ENCODE peak calls at places on chromosomes 4 and X, in four cellular contexts. S is amygdala; C is activated CD8-positive, alpha-beta memory T cell treated with anti-CD3 and anti-CD28 coated beads for 4 hours; G is CD4-positive, alpha-beta T cell. Y is an unnamed sample.

GRCh38 chrX:110395877-110396276 is 37.2 kb downstream of the RTL9 start:
- DNase-seq in S (no peak), C (no peak), G (no peak), Y (no peak)

GRCh38 chr4:132333723-132334045 is 815.4 kb upstream of the PCDH10 start:
- DNase-seq in S (no peak), C (no peak), G (no peak), Y (no peak)

GRCh38 chrX:19513383-19513782 is 1.9 kb downstream of the MAP3K15 start:
- DNase-seq in S (no peak), C (no peak), G (no peak), Y (no peak)

GRCh38 chr4:41258783-41259182 is 2.1 kb downstream of the UCHL1 start:
- DNase-seq in S (no peak), C (no peak), G (no peak), Y (peak)

GRCh38 chr4:140156529-140157171 is 2.7 kb upstream of the MAML3 start:
- DNase-seq in S (no peak), C (no peak), G (no peak), Y (no peak)

GRCh38 chr4:167897116-167897515 is 195.2 kb upstream of the ANXA10 start:
- DNase-seq in S (no peak), C (no peak), G (no peak), Y (no peak)

GRCh38 chr4:148946271-148946670 is 504.1 kb upstream of the NR3C2 start:
- DNase-seq in S (no peak), C (no peak), G (no peak), Y (no peak)

GRCh38 chr4:71944956-71945355 is 86.8 kb upstream of the NPFFR2 start:
- DNase-seq in S (no peak), C (no peak), G (no peak), Y (no peak)

GRCh38 chr4:94457692-94458106 is 6.0 kb downstream of the PDLIM5 start:
- DNase-seq in S (no peak), C (no peak), G (no peak), Y (no peak)

GRCh38 chr4:68581382-68582338 is 5.5 kb upstream of the UGT2B17 start:
- DNase-seq in S (no peak), C (no peak), G (no peak), Y (no peak)

GRCh38 chr4:3865986-3866812 is 100.0 kb downstream of the ADRA2C start:
- DNase-seq in S (no peak), C (no peak), G (peak), Y (no peak)

GRCh38 chrX:136205882-136206281 is 45.3 kb downstream of the MAP7D3 start:
- DNase-seq in S (no peak), C (no peak), G (no peak), Y (no peak)

GRCh38 chr4:116358633-116359222 is 726.6 kb downstream of the TRAM1L1 start:
- DNase-seq in S (no peak), C (no peak), G (no peak), Y (no peak)

GRCh38 chr4:114780205-114780604 is 181.6 kb downstream of the UGT8 start:
- DNase-seq in S (no peak), C (no peak), G (no peak), Y (no peak)

GRCh38 chr4:74531952-74532794 is 87.2 kb downstream of the AREG start:
- DNase-seq in S (no peak), C (no peak), G (no peak), Y (no peak)

GRCh38 chr4:153919667-153920066 is 130.8 kb upstream of the SFRP2 start:
- DNase-seq in S (no peak), C (no peak), G (no peak), Y (no peak)

GRCh38 chr4:110754726-110755125 is 131.8 kb upstream of the PITX2 start:
- DNase-seq in S (no peak), C (no peak), G (no peak), Y (no peak)

GRCh38 chrX:148500428-148501120 is at the start of gene AFF2:
- DNase-seq in S (no peak), C (no peak), G (peak), Y (peak)

GRCh38 chrX:129744881-129745321 is 6.1 kb downstream of the XPNPEP2 start:
- DNase-seq in S (no peak), C (no peak), G (no peak), Y (no peak)

GRCh38 chr4:6032249-6033244 is 14.3 kb upstream of the C4orf50 start:
- DNase-seq in S (no peak), C (no peak), G (no peak), Y (no peak)

GRCh38 chrX:4118666-4119530 is 405.4 kb upstream of the PRKX start:
- DNase-seq in S (no peak), C (no peak), G (no peak), Y (no peak)

GRCh38 chr4:102633100-102633499 is 127.7 kb downstream of the MANBA start:
- DNase-seq in S (no peak), C (no peak), G (no peak), Y (no peak)

GRCh38 chr4:139266583-139267257 is 13.3 kb downstream of the MGARP start:
- DNase-seq in S (no peak), C (peak), G (peak), Y (no peak)

GRCh38 chrX:119541188-119541587 is 24.0 kb downstream of the STEEP1 start:
- DNase-seq in S (no peak), C (no peak), G (no peak), Y (no peak)

GRCh38 chr4:157992038-157992706 is 180.7 kb downstream of the GASK1B start:
- DNase-seq in S (no peak), C (no peak), G (no peak), Y (no peak)

GRCh38 chr4:147481577-147482109 is 746 bp downstream of the EDNRA start:
- DNase-seq in S (no peak), C (no peak), G (no peak), Y (no peak)

GRCh38 chr4:7428261-7429068 is 6.3 kb downstream of the PSAPL1 start:
- DNase-seq in S (no peak), C (no peak), G (peak), Y (peak)

GRCh38 chr4:21845663-21846062 is 102.9 kb downstream of the KCNIP4 start:
- DNase-seq in S (no peak), C (no peak), G (no peak), Y (no peak)

GRCh38 chr4:73929285-73929684 is 52.5 kb downstream of the PF4 start:
- DNase-seq in S (no peak), C (no peak), G (no peak), Y (no peak)

GRCh38 chrX:71870337-71871098 is 40.1 kb upstream of the NHSL2 start:
- DNase-seq in S (no peak), C (no peak), G (no peak), Y (peak)

GRCh38 chr4:17958185-17958584 is 63.4 kb downstream of the LCORL start:
- DNase-seq in S (no peak), C (no peak), G (no peak), Y (no peak)

GRCh38 chr4:38856524-38857337 is at the start of gene TLR6:
- DNase-seq in S (no peak), C (peak), G (no peak), Y (no peak)

GRCh38 chr4:12729384-12729783 is 754.8 kb downstream of the RAB28 start:
- DNase-seq in S (no peak), C (no peak), G (no peak), Y (no peak)

GRCh38 chrX:95754411-95754810 is 930.2 kb upstream of the DIAPH2 start:
- DNase-seq in S (no peak), C (no peak), G (no peak), Y (no peak)